ENCODE peak calls at places on chromosome 11, in four cellular contexts. One of them, this sample, is unnamed.

GRCh38 chr11:134228625-134229024 is 4.2 kb downstream of the VPS26B start:
- DNase-seq in esophagus squamous epithelium: no peak
- DNase-seq in foreskin fibroblast: peak
- DNase-seq in body of pancreas: no peak
- DNase-seq in this sample: no peak

GRCh38 chr11:72221386-72221785 is 3.2 kb upstream of the INPPL1 start:
- DNase-seq in esophagus squamous epithelium: no peak
- DNase-seq in foreskin fibroblast: no peak
- DNase-seq in body of pancreas: no peak
- DNase-seq in this sample: no peak

GRCh38 chr11:30346068-30346688 is 23.3 kb downstream of the ARL14EP start:
- DNase-seq in esophagus squamous epithelium: no peak
- DNase-seq in foreskin fibroblast: no peak
- DNase-seq in body of pancreas: no peak
- DNase-seq in this sample: peak

GRCh38 chr11:15223318-15223717 is 108.6 kb downstream of the INSC start:
- DNase-seq in esophagus squamous epithelium: no peak
- DNase-seq in foreskin fibroblast: no peak
- DNase-seq in body of pancreas: no peak
- DNase-seq in this sample: no peak

GRCh38 chr11:32448232-32448631 is 12.9 kb upstream of the WT1 start:
- DNase-seq in esophagus squamous epithelium: no peak
- DNase-seq in foreskin fibroblast: no peak
- DNase-seq in body of pancreas: no peak
- DNase-seq in this sample: no peak

GRCh38 chr11:117901601-117902000 is 25.1 kb upstream of the FXYD6 start:
- DNase-seq in esophagus squamous epithelium: no peak
- DNase-seq in foreskin fibroblast: no peak
- DNase-seq in body of pancreas: no peak
- DNase-seq in this sample: no peak

GRCh38 chr11:84824624-84825023 is 802.5 kb downstream of the DLG2 start:
- DNase-seq in esophagus squamous epithelium: no peak
- DNase-seq in foreskin fibroblast: no peak
- DNase-seq in body of pancreas: no peak
- DNase-seq in this sample: no peak

GRCh38 chr11:17781221-17781620 is 46.6 kb downstream of the KCNC1 start:
- DNase-seq in esophagus squamous epithelium: no peak
- DNase-seq in foreskin fibroblast: no peak
- DNase-seq in body of pancreas: no peak
- DNase-seq in this sample: no peak

GRCh38 chr11:99370557-99371200 is 349.9 kb downstream of the CNTN5 start:
- DNase-seq in esophagus squamous epithelium: no peak
- DNase-seq in foreskin fibroblast: no peak
- DNase-seq in body of pancreas: peak
- DNase-seq in this sample: peak

GRCh38 chr11:11444027-11444799 is 91.2 kb upstream of the CSNK2A3 start:
- DNase-seq in esophagus squamous epithelium: no peak
- DNase-seq in foreskin fibroblast: no peak
- DNase-seq in body of pancreas: peak
- DNase-seq in this sample: no peak

GRCh38 chr11:115362997-115363396 is 141.2 kb downstream of the CADM1 start:
- DNase-seq in esophagus squamous epithelium: no peak
- DNase-seq in foreskin fibroblast: no peak
- DNase-seq in body of pancreas: no peak
- DNase-seq in this sample: no peak

GRCh38 chr11:115363426-115363825 is 140.8 kb downstream of the CADM1 start:
- DNase-seq in esophagus squamous epithelium: no peak
- DNase-seq in foreskin fibroblast: no peak
- DNase-seq in body of pancreas: no peak
- DNase-seq in this sample: no peak

GRCh38 chr11:115357066-115357465 is 147.1 kb downstream of the CADM1 start:
- DNase-seq in esophagus squamous epithelium: no peak
- DNase-seq in foreskin fibroblast: no peak
- DNase-seq in body of pancreas: no peak
- DNase-seq in this sample: no peak

GRCh38 chr11:115361025-115361424 is 143.2 kb downstream of the CADM1 start:
- DNase-seq in esophagus squamous epithelium: no peak
- DNase-seq in foreskin fibroblast: no peak
- DNase-seq in body of pancreas: no peak
- DNase-seq in this sample: no peak

GRCh38 chr11:115360186-115360824 is 143.9 kb downstream of the CADM1 start:
- DNase-seq in esophagus squamous epithelium: no peak
- DNase-seq in foreskin fibroblast: no peak
- DNase-seq in body of pancreas: no peak
- DNase-seq in this sample: no peak
- TF ChIP-seq CTCF in esophagus squamous epithelium: no peak
- TF ChIP-seq CTCF in foreskin fibroblast: peak
- TF ChIP-seq CTCF in body of pancreas: no peak
- TF ChIP-seq CTCF in this sample: no peak

GRCh38 chr11:60989108-60989650 is 17.7 kb downstream of the CD6 start:
- DNase-seq in esophagus squamous epithelium: no peak
- DNase-seq in foreskin fibroblast: no peak
- DNase-seq in body of pancreas: no peak
- DNase-seq in this sample: no peak
- TF ChIP-seq CTCF in esophagus squamous epithelium: no peak
- TF ChIP-seq CTCF in foreskin fibroblast: no peak
- TF ChIP-seq CTCF in body of pancreas: no peak
- TF ChIP-seq CTCF in this sample: no peak

GRCh38 chr11:60629399-60629798 is 70.0 kb upstream of the MS4A8 start:
- DNase-seq in esophagus squamous epithelium: no peak
- DNase-seq in foreskin fibroblast: no peak
- DNase-seq in body of pancreas: no peak
- DNase-seq in this sample: no peak

GRCh38 chr11:60625262-60625661 is 74.2 kb upstream of the MS4A8 start:
- DNase-seq in esophagus squamous epithelium: no peak
- DNase-seq in foreskin fibroblast: no peak
- DNase-seq in body of pancreas: peak
- DNase-seq in this sample: peak
- TF ChIP-seq CTCF in esophagus squamous epithelium: no peak
- TF ChIP-seq CTCF in foreskin fibroblast: no peak
- TF ChIP-seq CTCF in body of pancreas: peak
- TF ChIP-seq CTCF in this sample: no peak

GRCh38 chr11:60924110-60924905 is at the start of gene TMEM132A:
- DNase-seq in esophagus squamous epithelium: no peak
- DNase-seq in foreskin fibroblast: peak
- DNase-seq in body of pancreas: peak
- DNase-seq in this sample: peak
- TF ChIP-seq CTCF in esophagus squamous epithelium: no peak
- TF ChIP-seq CTCF in foreskin fibroblast: no peak
- TF ChIP-seq CTCF in body of pancreas: no peak
- TF ChIP-seq CTCF in this sample: no peak

GRCh38 chr11:76233196-76233921 is 27.1 kb upstream of the WNT11 start:
- DNase-seq in esophagus squamous epithelium: no peak
- DNase-seq in foreskin fibroblast: no peak
- DNase-seq in body of pancreas: no peak
- DNase-seq in this sample: no peak
- TF ChIP-seq CTCF in esophagus squamous epithelium: no peak
- TF ChIP-seq CTCF in foreskin fibroblast: no peak
- TF ChIP-seq CTCF in body of pancreas: no peak
- TF ChIP-seq CTCF in this sample: no peak

GRCh38 chr11:116501728-116502127 is 271.1 kb downstream of the BUD13 start:
- DNase-seq in esophagus squamous epithelium: no peak
- DNase-seq in foreskin fibroblast: no peak
- DNase-seq in body of pancreas: no peak
- DNase-seq in this sample: no peak

GRCh38 chr11:116500002-116500832 is 272.6 kb downstream of the BUD13 start:
- DNase-seq in esophagus squamous epithelium: no peak
- DNase-seq in foreskin fibroblast: no peak
- DNase-seq in body of pancreas: no peak
- DNase-seq in this sample: no peak

GRCh38 chr11:116500833-116501622 is 271.8 kb downstream of the BUD13 start:
- DNase-seq in esophagus squamous epithelium: no peak
- DNase-seq in foreskin fibroblast: no peak
- DNase-seq in body of pancreas: no peak
- DNase-seq in this sample: no peak

GRCh38 chr11:116498161-116498560 is 274.6 kb downstream of the BUD13 start:
- DNase-seq in esophagus squamous epithelium: no peak
- DNase-seq in foreskin fibroblast: no peak
- DNase-seq in body of pancreas: no peak
- DNase-seq in this sample: no peak

GRCh38 chr11:116499396-116500001 is 273.3 kb downstream of the BUD13 start:
- DNase-seq in esophagus squamous epithelium: no peak
- DNase-seq in foreskin fibroblast: peak
- DNase-seq in body of pancreas: peak
- DNase-seq in this sample: peak
- TF ChIP-seq CTCF in esophagus squamous epithelium: peak
- TF ChIP-seq CTCF in foreskin fibroblast: peak
- TF ChIP-seq CTCF in body of pancreas: peak
- TF ChIP-seq CTCF in this sample: peak